ENCODE peak calls at places on chromosomes 6 and 20, in four cellular contexts. X, U, M and H are unnamed samples.

GRCh38 chr20:35462351-35462750 is 7.0 kb downstream of the CEP250 start:
- DNase-seq in X (no peak), U (no peak), M (peak; percentile 85), H (no peak)

GRCh38 chr6:170264086-170264485 is 26.8 kb downstream of the DLL1 start:
- DNase-seq in X (no peak), U (no peak), M (no peak), H (no peak)

GRCh38 chr20:23029324-23029723 is 5.8 kb upstream of the SSTR4 start:
- DNase-seq in X (no peak), U (no peak), M (no peak), H (no peak)

GRCh38 chr6:1527098-1527497 is 82.6 kb upstream of the FOXC1 start:
- DNase-seq in X (no peak), U (no peak), M (no peak), H (no peak)

GRCh38 chr6:170153436-170154319 is 137.2 kb downstream of the DLL1 start:
- DNase-seq in X (no peak), U (no peak), M (no peak), H (no peak)

GRCh38 chr6:8481727-8482126 is 46.4 kb upstream of the SLC35B3 start:
- DNase-seq in X (no peak), U (no peak), M (no peak), H (peak; percentile 0)

GRCh38 chr20:17870063-17870740 is 98.4 kb downstream of the SNX5 start:
- DNase-seq in X (no peak), U (no peak), M (no peak), H (no peak)

GRCh38 chr20:11734431-11734830 is 183.3 kb upstream of the BTBD3 start:
- DNase-seq in X (no peak), U (no peak), M (no peak), H (no peak)

GRCh38 chr20:5448449-5449118 is 131.8 kb upstream of the PROKR2 start:
- DNase-seq in X (peak; percentile 90), U (peak; percentile 57), M (peak; percentile 46), H (peak; percentile 61)

GRCh38 chr6:78909391-78909790 is 42.0 kb downstream of the IRAK1BP1 start:
- DNase-seq in X (no peak), U (no peak), M (no peak), H (no peak)

GRCh38 chr6:163600781-163601180 is 186.3 kb downstream of the QKI start:
- DNase-seq in X (no peak), U (no peak), M (no peak), H (no peak)

GRCh38 chr6:30399390-30400058 is 54.6 kb downstream of the RPP21 start:
- DNase-seq in X (no peak), U (no peak), M (no peak), H (no peak)

GRCh38 chr6:148816117-148816516 is 69.3 kb downstream of the UST start:
- DNase-seq in X (no peak), U (no peak), M (no peak), H (no peak)

GRCh38 chr6:30357678-30358339 is 12.9 kb downstream of the RPP21 start:
- DNase-seq in X (peak; percentile 71), U (peak; percentile 60), M (peak; percentile 51), H (peak; percentile 65)

GRCh38 chr6:72533601-72534000 is 88.3 kb upstream of the KCNQ5 start:
- DNase-seq in X (no peak), U (no peak), M (no peak), H (no peak)

DNA sequence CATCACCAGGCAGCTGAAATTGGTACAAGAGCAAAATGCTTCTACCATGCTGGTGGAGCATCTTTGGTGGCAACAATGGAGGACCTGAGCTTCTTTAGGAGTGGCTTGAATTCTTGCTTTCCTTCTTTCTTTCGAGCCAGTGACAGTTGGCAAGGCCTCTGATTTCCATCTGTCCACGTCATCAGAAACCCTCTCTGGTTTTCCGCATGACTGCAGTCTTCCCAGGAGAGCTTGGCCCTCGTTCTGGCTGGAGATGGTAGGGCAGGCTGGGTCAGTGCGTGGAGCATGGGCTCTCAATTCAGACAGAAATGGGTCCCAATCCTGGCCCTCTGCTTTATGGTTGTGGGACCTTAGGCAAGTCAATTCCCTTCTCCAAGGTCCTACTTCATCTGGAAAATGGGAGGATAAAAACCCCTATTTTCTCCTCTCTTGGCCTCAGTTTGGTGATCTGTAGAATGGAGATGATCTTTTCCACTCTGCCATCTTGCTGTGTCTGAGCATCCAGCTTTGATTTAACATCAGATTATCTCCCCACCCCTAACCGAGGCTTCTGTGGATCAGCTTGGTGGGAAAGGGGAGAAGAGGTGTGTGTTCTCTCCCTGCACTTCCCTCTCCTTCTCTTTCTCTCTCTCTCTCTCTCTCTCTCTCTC is 3.6 kb upstream of the BPIFB1 start:
- DNase-seq in X (no peak), U (no peak), M (no peak), H (no peak)
- TF ChIP-seq RNF2 in X (no peak), U (no peak), M (no peak), H (no peak)

GRCh38 chr6:87282743-87283142 is 39.6 kb upstream of the SMIM8 start:
- DNase-seq in X (no peak), U (no peak), M (no peak), H (no peak)

GRCh38 chr6:87277123-87277522 is 45.3 kb upstream of the SMIM8 start:
- DNase-seq in X (no peak), U (peak; percentile 22), M (no peak), H (no peak)

GRCh38 chr6:87276624-87277023 is 45.8 kb upstream of the SMIM8 start:
- DNase-seq in X (no peak), U (no peak), M (no peak), H (no peak)

GRCh38 chr6:87281426-87281825 is 41.0 kb upstream of the SMIM8 start:
- DNase-seq in X (no peak), U (no peak), M (no peak), H (no peak)

DNA sequence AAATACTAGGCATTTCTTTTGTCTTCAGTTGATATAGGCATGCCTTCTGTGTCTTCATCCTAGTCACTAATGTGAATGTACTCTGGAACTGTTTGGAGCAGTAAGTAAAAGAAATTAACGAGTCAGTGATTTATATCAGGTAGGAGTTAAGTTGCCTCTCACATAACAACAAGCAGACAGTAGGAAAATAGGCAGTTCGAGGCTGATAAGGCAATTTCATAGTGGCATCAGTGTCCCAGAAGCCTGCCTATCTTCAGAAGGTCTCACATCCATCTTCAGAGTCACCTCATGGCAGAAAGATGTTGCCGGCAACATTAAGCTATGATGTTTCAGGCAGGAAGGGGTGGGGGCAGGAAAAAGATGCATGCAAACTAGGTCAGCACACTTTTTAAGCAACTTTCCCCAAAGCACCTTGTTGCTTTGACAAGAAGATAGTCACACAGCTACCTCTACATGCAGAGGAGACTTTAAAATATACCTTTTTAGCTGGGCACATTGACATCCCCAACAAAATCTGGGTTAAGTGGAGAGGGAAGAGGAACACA is 43.3 kb upstream of the SMIM8 start:
- DNase-seq in X (no peak), U (no peak), M (no peak), H (no peak)
- TF ChIP-seq RNF2 in X (no peak), U (no peak), M (no peak), H (no peak)

GRCh38 chr20:4045741-4046140 is 30.4 kb upstream of the RNF24 start:
- DNase-seq in X (no peak), U (no peak), M (no peak), H (no peak)
- TF ChIP-seq RNF2 in X (no peak), U (no peak), M (no peak), H (no peak)

GRCh38 chr6:116108836-116109235 is 8.2 kb downstream of the NT5DC1 start:
- DNase-seq in X (no peak), U (no peak), M (no peak), H (no peak)

GRCh38 chr6:116106146-116106545 is 5.5 kb downstream of the NT5DC1 start:
- DNase-seq in X (no peak), U (no peak), M (no peak), H (no peak)

GRCh38 chr6:116113386-116113785 is 12.5 kb downstream of the COL10A1 start:
- DNase-seq in X (no peak), U (no peak), M (no peak), H (no peak)

GRCh38 chr6:116115781-116116180 is 10.2 kb downstream of the COL10A1 start:
- DNase-seq in X (no peak), U (no peak), M (no peak), H (no peak)

DNA sequence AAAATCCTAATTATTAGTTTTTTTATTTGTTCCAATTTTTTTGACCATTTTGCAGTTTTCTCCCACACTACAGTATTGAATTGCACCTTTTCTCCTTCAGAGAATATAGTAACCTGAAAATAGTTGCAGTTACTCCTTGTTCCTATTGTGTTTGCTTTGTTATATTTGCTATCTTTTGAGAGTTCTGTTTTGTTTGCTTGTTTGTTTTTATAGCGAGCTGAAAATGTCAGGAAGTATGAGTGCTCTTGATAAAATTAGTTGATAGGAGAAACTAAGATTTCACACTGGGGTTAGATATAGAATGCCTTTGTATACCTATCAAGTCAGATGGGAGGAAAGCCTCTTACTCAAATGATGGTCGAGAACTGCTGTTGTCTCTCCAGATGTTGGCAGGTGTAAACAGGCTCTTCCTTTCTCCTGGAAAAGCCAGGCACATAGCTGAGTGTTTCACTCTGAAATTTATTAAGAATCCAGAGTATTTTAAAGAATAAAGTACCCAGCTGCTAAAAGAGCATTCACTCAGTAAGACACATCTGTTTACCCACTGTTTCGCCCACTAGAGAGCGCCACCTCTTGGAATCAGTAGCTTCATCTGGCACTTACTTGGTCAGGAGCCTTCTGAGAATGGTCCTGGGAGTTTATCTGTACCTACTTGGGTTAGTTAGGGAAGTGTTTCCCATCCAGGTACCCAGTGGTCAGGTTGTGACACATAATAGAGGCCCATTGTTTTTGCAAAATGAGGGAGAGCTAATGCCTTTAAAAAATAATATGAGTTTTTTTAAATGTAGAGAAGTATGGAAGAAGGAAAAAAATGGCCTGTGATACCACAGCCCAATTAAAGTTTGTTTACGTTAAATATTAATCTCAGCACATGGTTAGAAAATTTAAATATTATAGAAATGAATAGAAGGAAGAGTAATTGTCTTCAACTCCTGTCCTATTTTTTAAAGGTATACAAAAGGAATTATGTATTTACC is 11.2 kb downstream of the NT5DC1 start:
- DNase-seq in X (peak; percentile 62), U (peak; percentile 60), M (peak; percentile 36), H (peak; percentile 8)
- TF ChIP-seq RNF2 in X (no peak), U (no peak), M (no peak), H (no peak)

DNA sequence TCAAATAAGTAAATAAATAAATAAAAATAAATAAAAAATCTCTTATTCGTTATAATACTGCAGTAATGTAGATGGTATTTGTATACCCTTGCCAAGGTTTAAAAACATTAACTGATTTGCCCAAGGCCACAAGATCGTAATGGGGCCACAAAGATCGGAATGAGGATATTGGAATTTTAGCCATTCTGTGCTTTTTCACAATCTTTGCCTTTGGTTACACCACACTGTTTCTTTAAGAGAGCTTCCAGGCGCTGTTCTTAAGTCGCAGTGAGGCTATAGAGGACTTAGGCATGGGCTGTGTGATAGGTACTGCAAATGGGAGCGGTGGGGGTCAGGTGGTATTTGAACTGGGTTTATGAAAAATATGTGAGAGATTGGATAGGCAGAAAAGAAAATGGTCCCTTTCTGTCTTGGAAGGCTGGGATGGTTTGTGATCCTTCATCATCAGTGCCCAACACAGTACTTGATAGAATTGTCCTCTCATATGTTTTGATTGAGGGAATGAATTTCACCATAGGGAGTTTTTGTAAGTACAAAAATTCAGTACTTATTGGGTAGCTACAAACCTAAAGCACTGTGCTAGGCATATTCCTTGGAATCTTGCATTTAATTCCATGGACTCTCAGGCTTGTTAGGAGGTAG is 1.4 kb downstream of the NUS1 start:
- DNase-seq in X (no peak), U (no peak), M (no peak), H (no peak)
- TF ChIP-seq RNF2 in X (no peak), U (no peak), M (no peak), H (no peak)